ENCODE peak calls at places on chromosomes 1 and 21, in eight cellular contexts. L is left ventricle myocardium inferior; C is AG04450; A is osteoblast; S is CD8-positive, alpha-beta memory T cell; K is brain microvascular endothelial cell; Z is WERI-Rb-1; W is CD8-positive, alpha-beta T cell. B is an unnamed sample.

GRCh38 chr1:212760126-212760823 is 31.3 kb downstream of the NSL1 start:
- DNase-seq in W (peak; percentile 49), K (no peak), C (no peak), S (no peak), Z (peak; percentile 61), L (no peak), A (peak; percentile 45), B (no peak)

GRCh38 chr1:3727042-3727824 is 25.0 kb upstream of the CCDC27 start:
- DNase-seq in Z (no peak), W (no peak), C (no peak), S (no peak), A (peak; percentile 98), K (no peak), L (no peak), B (no peak)

GRCh38 chr21:38999148-38999547 is 184.1 kb downstream of the PSMG1 start:
- DNase-seq in S (no peak), Z (no peak), C (no peak), K (no peak), L (no peak), A (no peak), W (no peak), B (no peak)

GRCh38 chr1:36920801-36921405 is 113.4 kb downstream of the GRIK3 start:
- DNase-seq in S (no peak), L (no peak), W (no peak), Z (no peak), K (no peak), A (no peak), C (no peak), B (no peak)

GRCh38 chr1:161192476-161193465 is 6.1 kb downstream of the ADAMTS4 start:
- DNase-seq in L (peak; percentile 45), K (peak; percentile 63), C (peak; percentile 37), S (peak; percentile 63), W (peak; percentile 66), A (peak; percentile 95), Z (peak; percentile 85), B (no peak)

GRCh38 chr1:27391511-27392095 is 819 bp upstream of the GPR3 start:
- DNase-seq in A (peak; percentile 95), W (peak; percentile 26), C (no peak), S (no peak), K (no peak), L (peak; percentile 58), Z (peak; percentile 39), B (peak; percentile 32)

GRCh38 chr1:217494767-217495166 is 136.1 kb downstream of the GPATCH2 start:
- DNase-seq in L (no peak), Z (no peak), S (no peak), W (no peak), A (no peak), K (no peak), C (no peak), B (no peak)

GRCh38 chr1:9293512-9294439 is 1.1 kb downstream of the SPSB1 start:
- DNase-seq in Z (peak; percentile 20), L (peak; percentile 37), K (peak; percentile 22), A (peak; percentile 76), S (peak; percentile 28), W (peak; percentile 36), C (no peak), B (no peak)

GRCh38 chr1:47643506-47644215 is 205.8 kb downstream of the FOXD2 start:
- DNase-seq in W (no peak), C (no peak), K (no peak), L (no peak), A (no peak), S (no peak), Z (no peak), B (no peak)

GRCh38 chr1:234955107-234955731 is 173.4 kb downstream of the TOMM20 start:
- DNase-seq in W (no peak), K (no peak), L (peak; percentile 81), Z (peak; percentile 75), S (no peak), A (peak; percentile 88), C (no peak), B (no peak)

GRCh38 chr1:23100074-23100748 is 68.4 kb downstream of the LUZP1 start:
- DNase-seq in L (no peak), Z (peak; percentile 73), W (peak; percentile 22), A (no peak), S (peak; percentile 64), C (peak; percentile 86), K (peak; percentile 96), B (no peak)

GRCh38 chr1:155961937-155962336 is 16.4 kb downstream of the ARHGEF2 start:
- DNase-seq in L (peak; percentile 65), K (peak; percentile 96), A (peak; percentile 98), C (peak; percentile 78), W (no peak), Z (peak; percentile 52), S (no peak), B (no peak)

GRCh38 chr1:230176871-230177411 is 109.9 kb downstream of the GALNT2 start:
- DNase-seq in C (no peak), A (no peak), W (no peak), K (no peak), Z (peak; percentile 95), S (no peak), L (peak; percentile 80), B (peak; percentile 56)

GRCh38 chr1:27724961-27725373 is 794 bp upstream of the FAM76A start:
- DNase-seq in S (no peak), W (no peak), L (peak; percentile 18), C (no peak), K (no peak), Z (no peak), A (peak; percentile 42), B (no peak)

GRCh38 chr1:119795471-119795870 is 15.8 kb downstream of the REG4 start:
- DNase-seq in L (no peak), W (no peak), K (no peak), Z (no peak), A (no peak), C (no peak), S (no peak), B (no peak)

GRCh38 chr1:54453509-54453908 is 47.3 kb upstream of the SSBP3 start:
- DNase-seq in K (no peak), S (no peak), W (no peak), C (no peak), Z (no peak), A (no peak), L (no peak), B (no peak)

GRCh38 chr1:22704440-22705067 is 6.1 kb upstream of the EPHB2 start:
- DNase-seq in Z (peak; percentile 87), W (peak; percentile 69), L (peak; percentile 72), S (peak; percentile 29), K (peak; percentile 88), A (peak; percentile 96), C (peak; percentile 59), B (peak; percentile 83)

GRCh38 chr1:240417317-240417716 is 194.6 kb downstream of the GREM2 start:
- DNase-seq in S (no peak), A (no peak), K (no peak), Z (no peak), L (no peak), W (no peak), C (no peak), B (no peak)

GRCh38 chr21:37435120-37435519 is 68.5 kb downstream of the DYRK1A start:
- DNase-seq in W (peak; percentile 46), L (peak; percentile 35), A (peak; percentile 38), Z (peak; percentile 83), K (peak; percentile 71), S (peak; percentile 72), C (peak; percentile 39), B (peak; percentile 2)
- H3K27ac ChIP-seq in W (no peak overlapping the region), L (peak overlapping the region; percentile 61), A (no peak overlapping the region), Z (no peak overlapping the region), K (no peak overlapping the region), S (no peak overlapping the region), C (no peak overlapping the region), B (no peak overlapping the region)

GRCh38 chr1:193066606-193067005 is 7.2 kb downstream of the RO60 start:
- DNase-seq in W (no peak), L (no peak), C (no peak), A (no peak), S (no peak), K (no peak), Z (no peak), B (no peak)

GRCh38 chr1:193068013-193068412 is 8.6 kb downstream of the RO60 start:
- DNase-seq in W (no peak), K (no peak), Z (no peak), A (no peak), L (no peak), S (no peak), C (no peak), B (no peak)

GRCh38 chr1:193062698-193063463 is 3.5 kb downstream of the RO60 start:
- DNase-seq in W (no peak), K (no peak), S (no peak), Z (no peak), A (no peak), L (no peak), C (no peak), B (no peak)

GRCh38 chr1:193069748-193070394 is 10.5 kb downstream of the RO60 start:
- DNase-seq in C (no peak), L (no peak), K (no peak), S (no peak), W (no peak), A (no peak), Z (peak; percentile 53), B (no peak)

DNA sequence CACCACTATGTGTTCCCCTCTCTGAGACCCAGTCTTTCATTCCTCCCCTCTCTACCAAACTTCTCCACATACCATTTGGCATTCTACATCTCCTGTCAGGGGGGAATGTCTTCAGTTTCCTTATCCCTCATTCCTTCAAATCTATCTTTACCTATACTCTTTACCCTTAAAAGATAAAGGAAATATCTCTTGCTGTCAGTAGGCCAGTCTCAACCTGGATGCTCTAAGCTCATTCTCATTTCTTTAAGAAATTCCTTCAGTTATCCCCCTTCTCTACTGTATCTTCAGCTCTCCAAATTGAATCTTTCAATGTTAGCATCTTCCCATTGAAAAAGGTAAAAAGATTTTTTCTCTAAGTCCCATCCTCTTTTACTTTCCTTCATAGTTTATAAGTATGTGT is 6.5 kb downstream of the RO60 start:
- DNase-seq in A (no peak), L (no peak), W (no peak), Z (no peak), S (no peak), C (no peak), K (no peak), B (no peak)
- H3K27ac ChIP-seq in A (no peak overlapping the region), L (no peak overlapping the region), W (no peak overlapping the region), Z (no peak overlapping the region), S (no peak overlapping the region), C (no peak overlapping the region), K (no peak overlapping the region), B (no peak overlapping the region)

GRCh38 chr1:147700042-147700711 is 29.9 kb upstream of the ACP6 start:
- DNase-seq in S (peak; percentile 46), K (peak; percentile 60), Z (peak; percentile 90), L (peak; percentile 29), W (peak; percentile 60), C (peak; percentile 32), A (no peak), B (peak; percentile 25)

GRCh38 chr1:147699686-147700041 is 29.3 kb upstream of the ACP6 start:
- DNase-seq in A (no peak), K (no peak), W (no peak), L (no peak), S (no peak), Z (no peak), C (no peak), B (no peak)
- H3K27ac ChIP-seq in A (no peak overlapping the region), K (no peak overlapping the region), W (no peak overlapping the region), L (no peak overlapping the region), S (no peak overlapping the region), Z (no peak overlapping the region), C (no peak overlapping the region), B (no peak overlapping the region)

DNA sequence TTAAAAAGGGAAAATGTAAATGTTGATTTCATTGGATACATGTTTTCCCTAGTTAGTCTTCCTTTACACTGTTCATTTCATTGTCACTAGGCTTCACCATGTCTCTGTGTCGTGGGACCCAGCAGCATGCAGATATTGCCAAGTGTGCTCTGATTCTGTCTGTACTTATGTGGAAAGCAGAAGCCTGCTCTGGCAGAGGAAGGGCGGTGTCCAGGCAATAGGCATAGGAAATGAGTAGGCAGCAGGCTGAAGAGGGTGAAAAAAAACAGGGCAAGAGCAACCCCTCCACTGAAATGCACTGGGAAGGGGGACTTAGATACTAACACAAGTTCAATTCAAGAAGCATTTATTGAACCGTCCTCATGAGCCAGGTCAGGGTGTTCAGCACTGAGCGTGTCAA is 85.2 kb upstream of the VAV3 start:
- DNase-seq in S (no peak), K (no peak), W (no peak), Z (no peak), L (peak; percentile 18), C (no peak), A (no peak), B (no peak)
- H3K27ac ChIP-seq in S (no peak overlapping the region), K (no peak overlapping the region), W (no peak overlapping the region), Z (no peak overlapping the region), L (peak overlapping the region; percentile 74), C (no peak overlapping the region), A (no peak overlapping the region), B (no peak overlapping the region)